ENCODE peak calls at places on chromosomes 12 and 14, in eight cellular contexts. J is aorta, I is foreskin melanocyte, B is left ventricle myocardium inferior, V is HFF-Myc, A is NCI-H345, G is RPMI8226, U is bronchial epithelial cell. T is an unnamed sample.

GRCh38 chr12:96120359-96121100 is 73.6 kb upstream of the ELK3 start:
- DNase-seq in J (peak; percentile 78), I (no peak), B (no peak), V (no peak), A (no peak), G (no peak), U (no peak), T (no peak)

GRCh38 chr12:54935235-54935951 is 49.2 kb downstream of the TESPA1 start:
- DNase-seq in J (no peak), I (peak; percentile 38), B (no peak), V (peak; percentile 72), A (peak; percentile 4), G (peak; percentile 5), U (peak; percentile 99), T (peak; percentile 45)

GRCh38 chr12:81161680-81162079 is 83.8 kb downstream of the ACSS3 start:
- DNase-seq in J (no peak), I (no peak), B (no peak), V (no peak), A (no peak), G (no peak), U (no peak), T (no peak)

GRCh38 chr14:68487805-68488590 is 304.9 kb downstream of the ZFP36L1 start:
- DNase-seq in J (no peak), I (no peak), B (no peak), V (no peak), A (no peak), G (no peak), U (peak; percentile 78), T (no peak)

GRCh38 chr14:53528114-53528513 is 375.0 kb upstream of the DDHD1 start:
- DNase-seq in J (no peak), I (no peak), B (no peak), V (no peak), A (no peak), G (no peak), U (no peak), T (no peak)

GRCh38 chr12:80400591-80400991 is 43.4 kb upstream of the PTPRQ start:
- DNase-seq in J (peak; percentile 43), I (no peak), B (no peak), V (no peak), A (no peak), G (peak; percentile 7), U (no peak), T (no peak)

GRCh38 chr12:11718105-11718504 is 68.6 kb downstream of the ETV6 start:
- DNase-seq in J (no peak), I (no peak), B (no peak), V (no peak), A (no peak), G (no peak), U (no peak), T (no peak)

GRCh38 chr14:89440997-89441909 is 24.2 kb upstream of the FOXN3 start:
- DNase-seq in J (no peak), I (no peak), B (no peak), V (no peak), A (no peak), G (no peak), U (no peak), T (no peak)

GRCh38 chr12:100058482-100059029 is 73.8 kb upstream of the ANKS1B start:
- DNase-seq in J (no peak), I (peak; percentile 19), B (no peak), V (peak; percentile 66), A (no peak), G (no peak), U (peak; percentile 85), T (no peak)

GRCh38 chr12:88493651-88494050 is 86.6 kb downstream of the KITLG start:
- DNase-seq in J (no peak), I (no peak), B (no peak), V (peak; percentile 32), A (no peak), G (no peak), U (peak; percentile 90), T (no peak)

GRCh38 chr12:131091413-131091975 is 137.8 kb downstream of the ADGRD1 start:
- DNase-seq in J (peak; percentile 34), I (no peak), B (no peak), V (no peak), A (no peak), G (no peak), U (no peak), T (peak; percentile 35)

GRCh38 chr12:125143491-125143890 is 78.3 kb downstream of the AACS start:
- DNase-seq in J (peak; percentile 64), I (no peak), B (peak; percentile 78), V (peak; percentile 16), A (no peak), G (no peak), U (no peak), T (peak; percentile 55)

GRCh38 chr14:56300495-56300894 is 182.3 kb downstream of the PELI2 start:
- DNase-seq in J (no peak), I (peak; percentile 28), B (no peak), V (no peak), A (no peak), G (no peak), U (no peak), T (no peak)

GRCh38 chr14:54786816-54787215 is 115.8 kb downstream of the GCH1 start:
- DNase-seq in J (no peak), I (no peak), B (peak; percentile 44), V (no peak), A (no peak), G (no peak), U (no peak), T (peak; percentile 77)

GRCh38 chr12:131445184-131445974 is 265.5 kb upstream of the SFSWAP start:
- DNase-seq in J (no peak), I (no peak), B (no peak), V (no peak), A (no peak), G (no peak), U (no peak), T (no peak)

GRCh38 chr14:99413972-99414371 is 66.7 kb downstream of the SETD3 start:
- DNase-seq in J (no peak), I (no peak), B (no peak), V (no peak), A (no peak), G (no peak), U (no peak), T (no peak)

GRCh38 chr12:42716521-42716920 is 127.0 kb upstream of the PRICKLE1 start:
- DNase-seq in J (no peak), I (no peak), B (no peak), V (no peak), A (no peak), G (no peak), U (no peak), T (no peak)

GRCh38 chr14:74240794-74241610 is 1.8 kb downstream of the VSX2 start:
- DNase-seq in J (no peak), I (no peak), B (no peak), V (no peak), A (no peak), G (no peak), U (no peak), T (no peak)

GRCh38 chr14:106442857-106443256 is 916.5 kb downstream of the TMEM121 start:
- DNase-seq in J (no peak), I (no peak), B (no peak), V (no peak), A (no peak), G (no peak), U (no peak), T (no peak)

GRCh38 chr14:69226178-69226577 is 33.8 kb upstream of the GALNT16 start:
- DNase-seq in J (no peak), I (no peak), B (no peak), V (no peak), A (no peak), G (no peak), U (no peak), T (no peak)

GRCh38 chr14:59704054-59704453 is 127.4 kb upstream of the CCDC175 start:
- DNase-seq in J (no peak), I (no peak), B (no peak), V (no peak), A (no peak), G (no peak), U (no peak), T (no peak)

GRCh38 chr14:73741386-73741875 is 27.2 kb upstream of the PNMA1 start:
- DNase-seq in J (peak; percentile 86), I (peak; percentile 64), B (peak; percentile 79), V (no peak), A (no peak), G (no peak), U (peak; percentile 79), T (peak; percentile 73)

GRCh38 chr14:22487941-22488340 is 101.1 kb downstream of the DAD1 start:
- DNase-seq in J (no peak), I (no peak), B (no peak), V (no peak), A (no peak), G (no peak), U (no peak), T (no peak)

GRCh38 chr14:104956290-104956890 is 21.8 kb downstream of the AHNAK2 start:
- DNase-seq in J (peak; percentile 30), I (no peak), B (peak; percentile 8), V (no peak), A (no peak), G (no peak), U (no peak), T (no peak)

GRCh38 chr12:15899282-15899870 is 11.8 kb upstream of the DERA start:
- DNase-seq in J (no peak), I (no peak), B (no peak), V (no peak), A (peak; percentile 33), G (peak; percentile 41), U (peak; percentile 37), T (no peak)

GRCh38 chr14:99380402-99380801 is 100.3 kb downstream of the SETD3 start:
- DNase-seq in J (no peak), I (no peak), B (no peak), V (no peak), A (no peak), G (no peak), U (no peak), T (no peak)

GRCh38 chr14:59788176-59788575 is 82.4 kb downstream of the RTN1 start:
- DNase-seq in J (no peak), I (no peak), B (no peak), V (no peak), A (no peak), G (no peak), U (no peak), T (no peak)

GRCh38 chr12:52926596-52927241 is 21.8 kb upstream of the KRT8 start:
- DNase-seq in J (no peak), I (no peak), B (no peak), V (no peak), A (no peak), G (no peak), U (no peak), T (no peak)

GRCh38 chr14:20988717-20989116 is 1.1 kb upstream of the METTL17 start:
- DNase-seq in J (peak; percentile 56), I (no peak), B (no peak), V (no peak), A (no peak), G (no peak), U (no peak), T (no peak)

GRCh38 chr12:20420557-20420956 is 52.2 kb downstream of the PDE3A start:
- DNase-seq in J (no peak), I (no peak), B (no peak), V (no peak), A (no peak), G (no peak), U (peak; percentile 31), T (no peak)

GRCh38 chr12:27109339-27110023 is 27.1 kb upstream of the C12orf71 start:
- DNase-seq in J (no peak), I (no peak), B (no peak), V (no peak), A (no peak), G (no peak), U (peak; percentile 33), T (no peak)

GRCh38 chr12:130162267-130162666 is at the start of gene FZD10:
- DNase-seq in J (no peak), I (no peak), B (peak; percentile 47), V (no peak), A (no peak), G (peak; percentile 29), U (peak; percentile 23), T (peak; percentile 32)

GRCh38 chr14:90573385-90574105 is 176.7 kb downstream of the CALM1 start:
- DNase-seq in J (no peak), I (no peak), B (no peak), V (no peak), A (no peak), G (no peak), U (no peak), T (peak; percentile 26)

GRCh38 chr12:124413401-124413800 is 118.5 kb downstream of the RFLNA start:
- DNase-seq in J (no peak), I (no peak), B (peak; percentile 78), V (no peak), A (no peak), G (no peak), U (no peak), T (no peak)

T was measured in adrenal gland.